ENCODE peak calls at places on chromosomes 7 and 10, in ten cellular contexts. S is prostate gland, N is transverse colon, W is colonic mucosa, F is HepG2, O is cardiac muscle cell, V is astrocyte, T is mucosa of descending colon, E is OCI-LY7, P is foreskin keratinocyte. A is an unnamed sample.

GRCh38 chr10:9858816-9859215 is 1158.9 kb upstream of the CELF2 start:
- DNase-seq in S (no peak), N (no peak), W (no peak), F (no peak), O (no peak), V (peak; percentile 11), T (no peak), E (no peak), P (no peak), A (no peak)

GRCh38 chr7:114865564-114865963 is 56.3 kb upstream of the MDFIC start:
- DNase-seq in S (peak; percentile 19), N (peak; percentile 53), W (peak; percentile 46), F (peak; percentile 8), O (peak; percentile 52), V (peak; percentile 38), T (peak; percentile 66), E (no peak), P (no peak), A (peak; percentile 53)

GRCh38 chr10:131648386-131649020 is 252.3 kb upstream of the PPP2R2D start:
- DNase-seq in S (no peak), N (no peak), W (no peak), F (no peak), O (no peak), V (no peak), T (no peak), E (no peak), P (no peak), A (no peak)

GRCh38 chr7:28106316-28106957 is 74.2 kb downstream of the JAZF1 start:
- DNase-seq in S (no peak), N (no peak), W (no peak), F (no peak), O (peak; percentile 41), V (peak; percentile 34), T (no peak), E (no peak), P (no peak), A (no peak)

GRCh38 chr7:74003609-74004008 is 24.4 kb upstream of the ELN start:
- DNase-seq in S (no peak), N (no peak), W (no peak), F (no peak), O (no peak), V (no peak), T (no peak), E (no peak), P (no peak), A (no peak)

GRCh38 chr10:91153508-91153907 is 67.0 kb upstream of the PCGF5 start:
- DNase-seq in S (no peak), N (no peak), W (no peak), F (no peak), O (no peak), V (no peak), T (no peak), E (no peak), P (no peak), A (no peak)

GRCh38 chr10:100186253-100186780 is 488 bp upstream of the ERLIN1 start:
- DNase-seq in S (peak; percentile 24), N (peak; percentile 58), W (peak; percentile 56), F (no peak), O (peak; percentile 34), V (no peak), T (peak; percentile 59), E (no peak), P (no peak), A (peak; percentile 35)

GRCh38 chr10:68471063-68471585 is 649 bp downstream of the DNA2 start:
- DNase-seq in S (no peak), N (no peak), W (no peak), F (no peak), O (no peak), V (no peak), T (no peak), E (peak; percentile 28), P (no peak), A (no peak)

GRCh38 chr7:134781171-134781570 is 1.7 kb downstream of the CALD1 start:
- DNase-seq in S (no peak), N (no peak), W (no peak), F (no peak), O (no peak), V (no peak), T (no peak), E (no peak), P (no peak), A (no peak)

DNA sequence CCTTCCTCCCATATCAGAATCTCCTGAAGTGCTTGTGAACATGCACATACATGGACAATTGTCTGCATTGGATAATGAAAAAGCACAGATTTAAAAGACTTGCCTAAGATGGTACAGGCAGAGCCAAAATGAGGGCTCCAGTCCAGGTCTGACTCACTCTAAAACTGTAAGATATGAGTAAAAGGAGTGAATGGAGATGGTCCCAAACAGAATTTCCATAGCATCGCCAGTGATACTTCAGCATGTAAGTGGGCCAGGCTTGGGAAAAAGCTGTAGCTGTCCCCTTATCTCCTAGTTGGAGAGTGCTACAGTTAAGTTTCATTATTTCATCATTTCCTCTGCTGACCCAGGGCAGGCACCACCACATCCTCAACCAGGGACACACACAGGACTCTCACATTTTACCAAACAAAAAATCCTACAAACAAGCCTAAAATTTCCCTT is 26.4 kb upstream of the IL6 start:
- DNase-seq in S (no peak), N (no peak), W (no peak), F (no peak), O (no peak), V (peak; percentile 70), T (no peak), E (no peak), P (no peak), A (no peak)
- H3K4me1 ChIP-seq in S (no peaks in the 10 kb centered on the region), N (no peaks in the 10 kb centered on the region), W (no peaks in the 10 kb centered on the region), F (no peaks in the 10 kb centered on the region), O (peaks cover 4% of the 10 kb centered on the region), V (peaks cover 8% of the 10 kb centered on the region), T (no peaks in the 10 kb centered on the region), E (peaks cover 7% of the 10 kb centered on the region), P (peaks cover 15% of the 10 kb centered on the region), A (peaks cover 4% of the 10 kb centered on the region)

DNA sequence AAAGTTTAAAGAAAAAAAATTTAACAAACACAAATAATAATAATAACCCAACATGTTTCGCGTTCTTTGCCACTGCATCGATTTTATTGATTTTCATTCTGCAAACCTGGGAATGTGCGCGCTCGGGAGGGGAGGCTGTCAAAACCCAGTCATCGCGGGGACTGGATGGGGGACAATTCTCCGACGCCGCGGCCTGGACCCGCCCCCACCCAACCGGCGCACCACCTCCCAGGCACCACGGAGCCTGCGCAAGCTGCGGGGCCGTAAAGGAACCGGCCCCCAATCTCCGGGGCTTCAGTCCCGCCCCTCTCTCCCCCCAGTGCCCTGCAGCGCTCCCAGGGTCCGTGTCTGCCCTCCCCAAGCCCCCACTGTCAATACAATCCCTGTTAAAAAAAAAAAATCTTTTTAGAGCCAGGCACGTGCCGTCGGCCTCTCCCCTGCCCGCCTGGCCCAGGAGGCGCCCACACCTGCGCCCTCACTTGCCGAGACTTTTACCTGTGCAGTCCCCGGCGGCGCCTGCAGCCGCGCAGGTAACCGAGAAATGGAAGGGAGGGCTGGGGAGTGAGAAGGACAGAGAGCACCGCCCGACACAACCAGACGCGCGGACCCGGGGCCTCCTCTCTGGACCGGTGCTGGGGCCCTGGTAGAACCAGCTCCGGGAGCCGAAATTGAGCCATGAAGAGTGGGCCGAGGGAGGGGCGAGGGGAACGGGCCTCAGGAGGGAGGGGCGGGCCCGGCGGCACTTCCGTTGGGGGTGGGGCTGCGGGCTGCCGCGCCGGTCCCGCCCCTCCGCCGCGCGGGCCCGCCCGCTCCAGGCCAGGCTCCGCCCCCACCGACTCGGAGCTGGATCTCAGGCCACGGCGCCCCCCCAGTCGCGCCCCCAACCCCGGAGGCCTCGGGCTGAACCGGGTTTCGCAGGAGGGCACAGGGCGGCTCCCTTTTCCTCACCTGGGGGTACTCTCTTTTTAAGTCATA is 7.6 kb upstream of the ZNF503 start:
- DNase-seq in S (peak; percentile 86), N (peak; percentile 79), W (peak; percentile 79), F (no peak), O (peak; percentile 83), V (no peak), T (peak; percentile 81), E (peak; percentile 37), P (no peak), A (peak; percentile 83)
- TF ChIP-seq CTCF in S (no peak), N (peak; percentile 54), W (no peak), F (no peak), O (no peak), V (no peak), T (no peak), E (no peak), P (peak; percentile 47), A (no peak)

GRCh38 chr7:130949550-130949949 is 215.5 kb upstream of the KLF14 start:
- DNase-seq in S (no peak), N (no peak), W (no peak), F (no peak), O (no peak), V (no peak), T (no peak), E (no peak), P (no peak), A (no peak)
- H3K4me1 ChIP-seq in S (no peaks in the 10 kb centered on the region), N (no peaks in the 10 kb centered on the region), W (no peaks in the 10 kb centered on the region), F (peaks cover 31% of the 10 kb centered on the region), O (no peaks in the 10 kb centered on the region), V (no peaks in the 10 kb centered on the region), T (peaks cover under 1% of the 10 kb centered on the region), E (peaks cover 16% of the 10 kb centered on the region), P (peaks cover 5% of the 10 kb centered on the region), A (peaks cover 3% of the 10 kb centered on the region)

GRCh38 chr10:78914502-78915330 is 154.1 kb upstream of the ZMIZ1 start:
- DNase-seq in S (peak; percentile 15), N (peak; percentile 38), W (peak; percentile 49), F (no peak), O (no peak), V (peak; percentile 64), T (peak; percentile 51), E (peak; percentile 27), P (no peak), A (no peak)
- TF ChIP-seq CTCF in S (no peak), N (no peak), W (no peak), F (no peak), O (no peak), V (no peak), T (no peak), E (no peak), P (no peak), A (no peak)

GRCh38 chr10:22321156-22321711 is 335 bp downstream of the BMI1 start:
- DNase-seq in S (no peak), N (peak; percentile 61), W (no peak), F (peak; percentile 35), O (peak; percentile 88), V (peak; percentile 56), T (peak; percentile 63), E (peak; percentile 75), P (peak; percentile 41), A (peak; percentile 65)
- H3K4me1 ChIP-seq in S (peaks cover 14% of the 10 kb centered on the region), N (peaks cover 37% of the 10 kb centered on the region), W (no peaks in the 10 kb centered on the region), F (peaks cover 61% of the 10 kb centered on the region), O (peaks cover 20% of the 10 kb centered on the region), V (peaks cover 29% of the 10 kb centered on the region), T (peaks cover 35% of the 10 kb centered on the region), E (peaks cover 31% of the 10 kb centered on the region), P (peaks cover 15% of the 10 kb centered on the region), A (peaks cover 25% of the 10 kb centered on the region)

GRCh38 chr10:59719374-59719773 is 9.7 kb upstream of the SLC16A9 start:
- DNase-seq in S (no peak), N (no peak), W (no peak), F (no peak), O (no peak), V (no peak), T (no peak), E (no peak), P (no peak), A (no peak)
- TF ChIP-seq CTCF in S (no peak), N (peak; percentile 16), W (no peak), F (no peak), O (no peak), V (no peak), T (no peak), E (peak; percentile 45), P (peak; percentile 14), A (no peak)